ENCODE peak calls at places on chromosomes 1 and 21, in eight cellular contexts. K, H, R, Q, M, W, D and O are unnamed samples.

GRCh38 chr21:26546698-26547097 is 26.4 kb downstream of the CYYR1 start:
- DNase-seq in K (peak), H (no peak), R (no peak), Q (no peak), M (no peak), W (no peak), D (no peak), O (no peak)

GRCh38 chr1:188027613-188028012 is 1198.9 kb downstream of the PLA2G4A start:
- DNase-seq in K (no peak), H (no peak), R (no peak), Q (no peak), M (peak), W (peak), D (no peak), O (peak)

GRCh38 chr1:223700942-223701637 is 11.2 kb upstream of the CAPN2 start:
- DNase-seq in K (peak), H (peak), R (no peak), Q (peak), M (peak), W (no peak), D (peak), O (peak)

GRCh38 chr21:17709266-17709611 is 96.5 kb upstream of the BTG3 start:
- DNase-seq in K (no peak), H (no peak), R (no peak), Q (no peak), M (no peak), W (peak), D (no peak), O (no peak)

GRCh38 chr1:180643693-180644092 is 11.9 kb downstream of the XPR1 start:
- DNase-seq in K (no peak), H (no peak), R (no peak), Q (no peak), M (no peak), W (no peak), D (no peak), O (no peak)

GRCh38 chr1:11752359-11753208 is 9.4 kb upstream of the C1orf167 start:
- DNase-seq in K (no peak), H (no peak), R (no peak), Q (no peak), M (peak), W (no peak), D (no peak), O (no peak)

GRCh38 chr1:53145942-53146708 is 3.7 kb upstream of the SLC1A7 start:
- DNase-seq in K (peak), H (peak), R (peak), Q (peak), M (peak), W (no peak), D (peak), O (peak)

GRCh38 chr1:94316836-94317789 is 79.7 kb upstream of the ARHGAP29 start:
- DNase-seq in K (no peak), H (peak), R (no peak), Q (no peak), M (no peak), W (no peak), D (no peak), O (no peak)

GRCh38 chr1:64536217-64536835 is 66.4 kb downstream of the CACHD1 start:
- DNase-seq in K (no peak), H (no peak), R (no peak), Q (no peak), M (no peak), W (no peak), D (no peak), O (no peak)

GRCh38 chr21:37712204-37712934 is 203.9 kb downstream of the KCNJ6 start:
- DNase-seq in K (peak), H (peak), R (peak), Q (peak), M (peak), W (no peak), D (no peak), O (peak)

GRCh38 chr1:37453647-37454046 is 20.7 kb upstream of the ZC3H12A start:
- DNase-seq in K (no peak), H (no peak), R (no peak), Q (no peak), M (no peak), W (no peak), D (no peak), O (no peak)

GRCh38 chr1:225849905-225850304 is 32.3 kb downstream of the TMEM63A start:
- DNase-seq in K (peak), H (no peak), R (no peak), Q (no peak), M (no peak), W (no peak), D (peak), O (no peak)

GRCh38 chr1:83818916-83819315 is 180.0 kb downstream of the TTLL7 start:
- DNase-seq in K (no peak), H (peak), R (no peak), Q (peak), M (peak), W (no peak), D (no peak), O (no peak)

GRCh38 chr21:34201441-34201838 is 128.1 kb downstream of the MRPS6 start:
- DNase-seq in K (no peak), H (no peak), R (no peak), Q (no peak), M (no peak), W (no peak), D (no peak), O (no peak)

GRCh38 chr1:244012232-244012631 is 38.9 kb upstream of the ZBTB18 start:
- DNase-seq in K (no peak), H (no peak), R (no peak), Q (no peak), M (peak), W (no peak), D (peak), O (peak)

GRCh38 chr1:3996846-3997705 is 97.0 kb upstream of the C1orf174 start:
- DNase-seq in K (no peak), H (no peak), R (no peak), Q (no peak), M (peak), W (no peak), D (no peak), O (no peak)

GRCh38 chr1:35773711-35774110 is 3.9 kb upstream of the CLSPN start:
- DNase-seq in K (no peak), H (no peak), R (no peak), Q (no peak), M (no peak), W (no peak), D (no peak), O (no peak)

GRCh38 chr1:26696191-26696644 is 403 bp downstream of the ARID1A start:
- DNase-seq in K (peak), H (no peak), R (no peak), Q (no peak), M (no peak), W (no peak), D (no peak), O (no peak)

GRCh38 chr21:42338730-42339715 is 11.8 kb downstream of the TFF2 start:
- DNase-seq in K (no peak), H (no peak), R (peak), Q (no peak), M (no peak), W (no peak), D (no peak), O (no peak)

GRCh38 chr1:28905921-28906666 is 8.3 kb upstream of the EPB41 start:
- DNase-seq in K (no peak), H (no peak), R (no peak), Q (no peak), M (no peak), W (no peak), D (no peak), O (no peak)

GRCh38 chr1:225470210-225470609 is 42.4 kb upstream of the LBR start:
- DNase-seq in K (peak), H (no peak), R (peak), Q (no peak), M (no peak), W (no peak), D (peak), O (no peak)

GRCh38 chr1:40803902-40804301 is 20.3 kb downstream of the KCNQ4 start:
- DNase-seq in K (no peak), H (no peak), R (no peak), Q (no peak), M (no peak), W (no peak), D (no peak), O (no peak)

GRCh38 chr1:177044390-177044789 is 120.1 kb downstream of the ASTN1 start:
- DNase-seq in K (no peak), H (no peak), R (no peak), Q (no peak), M (no peak), W (no peak), D (no peak), O (no peak)

GRCh38 chr1:78075621-78076020 is 29.9 kb downstream of the GIPC2 start:
- DNase-seq in K (no peak), H (no peak), R (no peak), Q (no peak), M (no peak), W (no peak), D (no peak), O (no peak)

GRCh38 chr1:51070640-51071039 is 31.4 kb upstream of the C1orf185 start:
- DNase-seq in K (no peak), H (no peak), R (no peak), Q (peak), M (no peak), W (no peak), D (no peak), O (peak)

GRCh38 chr1:207433435-207433834 is 20.7 kb upstream of the CR2 start:
- DNase-seq in K (no peak), H (no peak), R (no peak), Q (no peak), M (no peak), W (no peak), D (no peak), O (no peak)

GRCh38 chr1:2559509-2560298 is 3.5 kb downstream of the TNFRSF14 start:
- DNase-seq in K (no peak), H (no peak), R (no peak), Q (no peak), M (no peak), W (no peak), D (no peak), O (no peak)

GRCh38 chr1:203172184-203173115 is 3.2 kb downstream of the MYBPH start:
- DNase-seq in K (peak), H (peak), R (peak), Q (no peak), M (peak), W (no peak), D (no peak), O (peak)